ENCODE peak calls at places on chromosomes 5 and 9, in ten cellular contexts. V, K, L, Z, R, B, X, Q, C and D are unnamed samples.

GRCh38 chr5:106331415-106331814 is 1339.3 kb downstream of the EFNA5 start:
- DNase-seq in V (no peak), K (no peak), L (no peak), Z (no peak), R (no peak), B (no peak), X (peak; percentile 68), Q (no peak), C (no peak), D (no peak)

GRCh38 chr9:120818595-120818994 is 24.1 kb downstream of the PSMD5 start:
- DNase-seq in V (no peak), K (no peak), L (no peak), Z (no peak), R (no peak), B (no peak), X (no peak), Q (no peak), C (no peak), D (no peak)

GRCh38 chr5:37668524-37669047 is 171.3 kb downstream of the GDNF start:
- DNase-seq in V (no peak), K (no peak), L (no peak), Z (no peak), R (no peak), B (no peak), X (peak; percentile 99), Q (peak; percentile 96), C (peak; percentile 63), D (no peak)

GRCh38 chr9:115777610-115778009 is 376.0 kb upstream of the PAPPA start:
- DNase-seq in V (no peak), K (no peak), L (no peak), Z (no peak), R (no peak), B (no peak), X (no peak), Q (no peak), C (no peak), D (no peak)

GRCh38 chr5:40027395-40027794 is 602.6 kb upstream of the DAB2 start:
- DNase-seq in V (no peak), K (no peak), L (no peak), Z (no peak), R (no peak), B (no peak), X (no peak), Q (no peak), C (no peak), D (no peak)

GRCh38 chr9:74125916-74126315 is 371.2 kb upstream of the RORB start:
- DNase-seq in V (no peak), K (no peak), L (no peak), Z (no peak), R (no peak), B (no peak), X (no peak), Q (no peak), C (no peak), D (no peak)

GRCh38 chr5:76419597-76419996 is 16.5 kb downstream of the IQGAP2 start:
- DNase-seq in V (no peak), K (no peak), L (no peak), Z (no peak), R (no peak), B (no peak), X (no peak), Q (no peak), C (no peak), D (no peak)

GRCh38 chr5:131302506-131302905 is 38.7 kb downstream of the CDC42SE2 start:
- DNase-seq in V (no peak), K (no peak), L (no peak), Z (no peak), R (no peak), B (no peak), X (no peak), Q (no peak), C (no peak), D (no peak)

GRCh38 chr5:177371705-177372533 is 12.3 kb upstream of the SLC34A1 start:
- DNase-seq in V (no peak), K (no peak), L (no peak), Z (no peak), R (no peak), B (no peak), X (no peak), Q (no peak), C (no peak), D (no peak)

GRCh38 chr9:88746029-88746743 is 211.2 kb downstream of the NXNL2 start:
- DNase-seq in V (peak; percentile 89), K (no peak), L (no peak), Z (no peak), R (no peak), B (no peak), X (peak; percentile 85), Q (peak; percentile 51), C (no peak), D (no peak)

GRCh38 chr5:44294492-44294891 is 94.7 kb downstream of the FGF10 start:
- DNase-seq in V (no peak), K (no peak), L (no peak), Z (no peak), R (no peak), B (no peak), X (no peak), Q (no peak), C (peak; percentile 10), D (no peak)

GRCh38 chr5:84825616-84826015 is 440.9 kb upstream of the EDIL3 start:
- DNase-seq in V (no peak), K (no peak), L (no peak), Z (no peak), R (no peak), B (no peak), X (peak; percentile 2), Q (no peak), C (no peak), D (no peak)

GRCh38 chr9:83116026-83116425 is 53.1 kb upstream of the RASEF start:
- DNase-seq in V (no peak), K (no peak), L (no peak), Z (no peak), R (no peak), B (no peak), X (no peak), Q (no peak), C (no peak), D (no peak)

GRCh38 chr5:174115226-174115625 is 69.7 kb downstream of the NSG2 start:
- DNase-seq in V (no peak), K (no peak), L (no peak), Z (no peak), R (no peak), B (no peak), X (no peak), Q (no peak), C (no peak), D (no peak)

GRCh38 chr5:171589461-171589860 is 170.0 kb downstream of the FGF18 start:
- DNase-seq in V (no peak), K (no peak), L (no peak), Z (no peak), R (no peak), B (no peak), X (no peak), Q (no peak), C (no peak), D (no peak)

GRCh38 chr5:96091874-96092273 is 130.2 kb upstream of the ELL2 start:
- DNase-seq in V (no peak), K (no peak), L (no peak), Z (no peak), R (no peak), B (no peak), X (no peak), Q (no peak), C (no peak), D (no peak)

GRCh38 chr5:154371687-154372086 is 74.1 kb upstream of the SAP30L start:
- DNase-seq in V (no peak), K (no peak), L (no peak), Z (no peak), R (no peak), B (no peak), X (no peak), Q (no peak), C (no peak), D (no peak)

GRCh38 chr5:82494942-82495341 is 216.8 kb upstream of the RPS23 start:
- DNase-seq in V (no peak), K (no peak), L (no peak), Z (no peak), R (no peak), B (no peak), X (peak; percentile 32), Q (no peak), C (no peak), D (no peak)

GRCh38 chr9:99003308-99003707 is 59.6 kb downstream of the COL15A1 start:
- DNase-seq in V (no peak), K (no peak), L (no peak), Z (no peak), R (no peak), B (no peak), X (no peak), Q (no peak), C (no peak), D (no peak)